ENCODE peak calls at places on chromosomes 12 and 14, in eight cellular contexts. One of them, this sample, is unnamed.

GRCh38 chr12:12947902-12948301 is 4.1 kb downstream of the GPRC5D start:
- DNase-seq in H54: no peak
- DNase-seq in AG09309: no peak
- DNase-seq in hypothalamus: no peak
- DNase-seq in dorsolateral prefrontal cortex: no peak
- DNase-seq in HL-60: no peak
- DNase-seq in astrocyte of the spinal cord: no peak
- DNase-seq in activated T-cell treated with anti-CD3 and anti-CD28 coated beads for 1 hour: no peak
- DNase-seq in this sample: no peak

GRCh38 chr14:100453930-100454329 is 130.8 kb downstream of the SLC25A47 start:
- DNase-seq in activated T-cell treated with anti-CD3 and anti-CD28 coated beads for 1 hour: no peak
- DNase-seq in dorsolateral prefrontal cortex: no peak
- DNase-seq in AG09309: no peak
- DNase-seq in H54: no peak
- DNase-seq in astrocyte of the spinal cord: no peak
- DNase-seq in HL-60: no peak
- DNase-seq in hypothalamus: no peak
- DNase-seq in this sample: no peak

GRCh38 chr12:33357181-33357580 is 82.4 kb downstream of the SYT10 start:
- DNase-seq in AG09309: no peak
- DNase-seq in activated T-cell treated with anti-CD3 and anti-CD28 coated beads for 1 hour: no peak
- DNase-seq in astrocyte of the spinal cord: no peak
- DNase-seq in HL-60: no peak
- DNase-seq in dorsolateral prefrontal cortex: no peak
- DNase-seq in hypothalamus: no peak
- DNase-seq in H54: no peak
- DNase-seq in this sample: no peak

GRCh38 chr12:111597731-111598636 is 1.1 kb downstream of the ATXN2 start:
- DNase-seq in HL-60: peak; percentile 62
- DNase-seq in AG09309: no peak
- DNase-seq in astrocyte of the spinal cord: peak; percentile 29
- DNase-seq in dorsolateral prefrontal cortex: peak; percentile 55
- DNase-seq in H54: peak; percentile 50
- DNase-seq in activated T-cell treated with anti-CD3 and anti-CD28 coated beads for 1 hour: peak; percentile 5
- DNase-seq in hypothalamus: no peak
- DNase-seq in this sample: peak; percentile 17

GRCh38 chr12:112551681-112552080 is 132.9 kb downstream of the PTPN11 start:
- DNase-seq in HL-60: no peak
- DNase-seq in astrocyte of the spinal cord: no peak
- DNase-seq in dorsolateral prefrontal cortex: no peak
- DNase-seq in AG09309: no peak
- DNase-seq in hypothalamus: no peak
- DNase-seq in H54: no peak
- DNase-seq in activated T-cell treated with anti-CD3 and anti-CD28 coated beads for 1 hour: no peak
- DNase-seq in this sample: no peak

GRCh38 chr14:45633220-45633984 is 380.4 kb upstream of the MIS18BP1 start:
- DNase-seq in HL-60: no peak
- DNase-seq in dorsolateral prefrontal cortex: no peak
- DNase-seq in activated T-cell treated with anti-CD3 and anti-CD28 coated beads for 1 hour: no peak
- DNase-seq in H54: no peak
- DNase-seq in hypothalamus: no peak
- DNase-seq in astrocyte of the spinal cord: no peak
- DNase-seq in AG09309: no peak
- DNase-seq in this sample: no peak

GRCh38 chr14:49598182-49598478 is 610 bp upstream of the LRR1 start:
- DNase-seq in hypothalamus: no peak
- DNase-seq in HL-60: no peak
- DNase-seq in astrocyte of the spinal cord: no peak
- DNase-seq in AG09309: no peak
- DNase-seq in activated T-cell treated with anti-CD3 and anti-CD28 coated beads for 1 hour: no peak
- DNase-seq in H54: no peak
- DNase-seq in dorsolateral prefrontal cortex: no peak
- DNase-seq in this sample: no peak

GRCh38 chr12:12357697-12358476 is 1.0 kb downstream of the BORCS5 start:
- DNase-seq in activated T-cell treated with anti-CD3 and anti-CD28 coated beads for 1 hour: no peak
- DNase-seq in astrocyte of the spinal cord: peak; percentile 36
- DNase-seq in AG09309: no peak
- DNase-seq in dorsolateral prefrontal cortex: peak; percentile 42
- DNase-seq in hypothalamus: no peak
- DNase-seq in HL-60: peak; percentile 18
- DNase-seq in H54: no peak
- DNase-seq in this sample: no peak

GRCh38 chr12:125272252-125272980 is 207.2 kb downstream of the AACS start:
- DNase-seq in astrocyte of the spinal cord: no peak
- DNase-seq in HL-60: no peak
- DNase-seq in hypothalamus: no peak
- DNase-seq in activated T-cell treated with anti-CD3 and anti-CD28 coated beads for 1 hour: no peak
- DNase-seq in H54: no peak
- DNase-seq in AG09309: no peak
- DNase-seq in dorsolateral prefrontal cortex: no peak
- DNase-seq in this sample: no peak

GRCh38 chr12:113098428-113099028 is 37.0 kb downstream of the RASAL1 start:
- DNase-seq in AG09309: peak; percentile 63
- DNase-seq in H54: peak; percentile 98
- DNase-seq in astrocyte of the spinal cord: peak; percentile 79
- DNase-seq in dorsolateral prefrontal cortex: peak; percentile 84
- DNase-seq in HL-60: peak; percentile 56
- DNase-seq in activated T-cell treated with anti-CD3 and anti-CD28 coated beads for 1 hour: peak; percentile 55
- DNase-seq in hypothalamus: peak; percentile 75
- DNase-seq in this sample: peak; percentile 84

GRCh38 chr12:18700254-18700653 is 37.6 kb downstream of the PLCZ1 start:
- DNase-seq in H54: no peak
- DNase-seq in hypothalamus: no peak
- DNase-seq in activated T-cell treated with anti-CD3 and anti-CD28 coated beads for 1 hour: no peak
- DNase-seq in astrocyte of the spinal cord: peak; percentile 85
- DNase-seq in AG09309: peak; percentile 91
- DNase-seq in HL-60: no peak
- DNase-seq in dorsolateral prefrontal cortex: no peak
- DNase-seq in this sample: peak; percentile 64

GRCh38 chr12:78778339-78778738 is 86.2 kb upstream of the SYT1 start:
- DNase-seq in activated T-cell treated with anti-CD3 and anti-CD28 coated beads for 1 hour: no peak
- DNase-seq in astrocyte of the spinal cord: no peak
- DNase-seq in AG09309: no peak
- DNase-seq in hypothalamus: no peak
- DNase-seq in H54: no peak
- DNase-seq in dorsolateral prefrontal cortex: no peak
- DNase-seq in HL-60: no peak
- DNase-seq in this sample: peak; percentile 36

GRCh38 chr14:32728526-32728925 is 210.2 kb upstream of the NPAS3 start:
- DNase-seq in hypothalamus: no peak
- DNase-seq in dorsolateral prefrontal cortex: no peak
- DNase-seq in AG09309: no peak
- DNase-seq in H54: no peak
- DNase-seq in activated T-cell treated with anti-CD3 and anti-CD28 coated beads for 1 hour: no peak
- DNase-seq in HL-60: no peak
- DNase-seq in astrocyte of the spinal cord: no peak
- DNase-seq in this sample: no peak

GRCh38 chr14:63212776-63213500 is 8.7 kb downstream of the RHOJ start:
- DNase-seq in H54: no peak
- DNase-seq in hypothalamus: no peak
- DNase-seq in activated T-cell treated with anti-CD3 and anti-CD28 coated beads for 1 hour: no peak
- DNase-seq in astrocyte of the spinal cord: no peak
- DNase-seq in HL-60: no peak
- DNase-seq in dorsolateral prefrontal cortex: no peak
- DNase-seq in AG09309: no peak
- DNase-seq in this sample: no peak

GRCh38 chr12:6110006-6110405 is 14.5 kb downstream of the VWF start:
- DNase-seq in dorsolateral prefrontal cortex: no peak
- DNase-seq in activated T-cell treated with anti-CD3 and anti-CD28 coated beads for 1 hour: no peak
- DNase-seq in hypothalamus: no peak
- DNase-seq in HL-60: no peak
- DNase-seq in astrocyte of the spinal cord: no peak
- DNase-seq in H54: no peak
- DNase-seq in AG09309: no peak
- DNase-seq in this sample: no peak

GRCh38 chr12:52713960-52714886 is 10.9 kb upstream of the KRT77 start:
- DNase-seq in AG09309: no peak
- DNase-seq in activated T-cell treated with anti-CD3 and anti-CD28 coated beads for 1 hour: peak; percentile 19
- DNase-seq in H54: no peak
- DNase-seq in astrocyte of the spinal cord: no peak
- DNase-seq in hypothalamus: no peak
- DNase-seq in HL-60: no peak
- DNase-seq in dorsolateral prefrontal cortex: peak; percentile 11
- DNase-seq in this sample: no peak

GRCh38 chr12:131909596-131910219 is 15.3 kb downstream of the ULK1 start:
- DNase-seq in hypothalamus: no peak
- DNase-seq in dorsolateral prefrontal cortex: no peak
- DNase-seq in activated T-cell treated with anti-CD3 and anti-CD28 coated beads for 1 hour: no peak
- DNase-seq in HL-60: no peak
- DNase-seq in astrocyte of the spinal cord: no peak
- DNase-seq in H54: no peak
- DNase-seq in AG09309: no peak
- DNase-seq in this sample: no peak

GRCh38 chr12:47750916-47751470 is 7.7 kb downstream of the RAPGEF3 start:
- DNase-seq in activated T-cell treated with anti-CD3 and anti-CD28 coated beads for 1 hour: no peak
- DNase-seq in astrocyte of the spinal cord: no peak
- DNase-seq in HL-60: no peak
- DNase-seq in H54: no peak
- DNase-seq in AG09309: no peak
- DNase-seq in hypothalamus: no peak
- DNase-seq in dorsolateral prefrontal cortex: no peak
- DNase-seq in this sample: no peak

GRCh38 chr12:115810166-115810565 is 467.3 kb downstream of the MED13L start:
- DNase-seq in dorsolateral prefrontal cortex: no peak
- DNase-seq in astrocyte of the spinal cord: no peak
- DNase-seq in activated T-cell treated with anti-CD3 and anti-CD28 coated beads for 1 hour: no peak
- DNase-seq in AG09309: no peak
- DNase-seq in HL-60: no peak
- DNase-seq in hypothalamus: no peak
- DNase-seq in H54: no peak
- DNase-seq in this sample: no peak

GRCh38 chr14:92867246-92867925 is 55.6 kb upstream of the CHGA start:
- DNase-seq in astrocyte of the spinal cord: no peak
- DNase-seq in hypothalamus: no peak
- DNase-seq in HL-60: no peak
- DNase-seq in dorsolateral prefrontal cortex: no peak
- DNase-seq in activated T-cell treated with anti-CD3 and anti-CD28 coated beads for 1 hour: no peak
- DNase-seq in H54: no peak
- DNase-seq in AG09309: no peak
- DNase-seq in this sample: no peak